ENCODE peak calls at places on chromosomes 3 and 15, in four cellular contexts. One of them, this sample, is unnamed.

GRCh38 chr3:53718462-53718861 is 127.8 kb downstream of the CHDH start:
- DNase-seq in neuronal stem cell: no peak
- DNase-seq in effector memory CD8-positive, alpha-beta T cell: no peak
- DNase-seq in NCI-H345: no peak
- DNase-seq in this sample: no peak

GRCh38 chr3:98612587-98612986 is 19.2 kb upstream of the CPOX start:
- DNase-seq in neuronal stem cell: no peak
- DNase-seq in effector memory CD8-positive, alpha-beta T cell: no peak
- DNase-seq in NCI-H345: no peak
- DNase-seq in this sample: no peak

GRCh38 chr3:133040696-133041523 is 2.7 kb downstream of the TMEM108 start:
- DNase-seq in neuronal stem cell: peak
- DNase-seq in effector memory CD8-positive, alpha-beta T cell: no peak
- DNase-seq in NCI-H345: peak
- DNase-seq in this sample: no peak

GRCh38 chr15:99279783-99280307 is 28.6 kb downstream of the LRRC28 start:
- DNase-seq in neuronal stem cell: no peak
- DNase-seq in effector memory CD8-positive, alpha-beta T cell: no peak
- DNase-seq in NCI-H345: no peak
- DNase-seq in this sample: no peak

GRCh38 chr3:114902691-114903101 is 244.4 kb downstream of the ZBTB20 start:
- DNase-seq in neuronal stem cell: peak
- DNase-seq in effector memory CD8-positive, alpha-beta T cell: no peak
- DNase-seq in NCI-H345: no peak
- DNase-seq in this sample: no peak

GRCh38 chr3:27357665-27358258 is 11.4 kb downstream of the NEK10 start:
- DNase-seq in neuronal stem cell: peak
- DNase-seq in effector memory CD8-positive, alpha-beta T cell: peak
- DNase-seq in NCI-H345: peak
- DNase-seq in this sample: peak

GRCh38 chr3:187833799-187834578 is 88.7 kb upstream of the BCL6 start:
- DNase-seq in neuronal stem cell: no peak
- DNase-seq in effector memory CD8-positive, alpha-beta T cell: no peak
- DNase-seq in NCI-H345: no peak
- DNase-seq in this sample: no peak

GRCh38 chr3:157147099-157147803 is 12.7 kb downstream of the CCNL1 start:
- DNase-seq in neuronal stem cell: no peak
- DNase-seq in effector memory CD8-positive, alpha-beta T cell: no peak
- DNase-seq in NCI-H345: no peak
- DNase-seq in this sample: no peak

GRCh38 chr3:46965151-46965550 is 11.4 kb downstream of the CCDC12 start:
- DNase-seq in neuronal stem cell: no peak
- DNase-seq in effector memory CD8-positive, alpha-beta T cell: no peak
- DNase-seq in NCI-H345: no peak
- DNase-seq in this sample: no peak

GRCh38 chr3:192128922-192129321 is 598.4 kb downstream of the FGF12 start:
- DNase-seq in neuronal stem cell: no peak
- DNase-seq in effector memory CD8-positive, alpha-beta T cell: no peak
- DNase-seq in NCI-H345: peak
- DNase-seq in this sample: no peak

GRCh38 chr3:187016639-187017345 is 86.5 kb downstream of the ST6GAL1 start:
- DNase-seq in neuronal stem cell: no peak
- DNase-seq in effector memory CD8-positive, alpha-beta T cell: no peak
- DNase-seq in NCI-H345: no peak
- DNase-seq in this sample: no peak

GRCh38 chr3:188780188-188781147 is 391.3 kb upstream of the TPRG1 start:
- DNase-seq in neuronal stem cell: no peak
- DNase-seq in effector memory CD8-positive, alpha-beta T cell: no peak
- DNase-seq in NCI-H345: no peak
- DNase-seq in this sample: no peak

GRCh38 chr3:122067588-122068240 is 12.6 kb downstream of the CD86 start:
- DNase-seq in neuronal stem cell: no peak
- DNase-seq in effector memory CD8-positive, alpha-beta T cell: no peak
- DNase-seq in NCI-H345: no peak
- DNase-seq in this sample: no peak

GRCh38 chr15:57591237-57591821 is 375 bp upstream of the MYZAP start:
- DNase-seq in neuronal stem cell: no peak
- DNase-seq in effector memory CD8-positive, alpha-beta T cell: no peak
- DNase-seq in NCI-H345: no peak
- DNase-seq in this sample: no peak

GRCh38 chr15:85709250-85709649 is 85.5 kb downstream of the KLHL25 start:
- DNase-seq in neuronal stem cell: no peak
- DNase-seq in effector memory CD8-positive, alpha-beta T cell: no peak
- DNase-seq in NCI-H345: no peak
- DNase-seq in this sample: no peak

GRCh38 chr15:42694398-42694797 is 42.5 kb downstream of the CDAN1 start:
- DNase-seq in neuronal stem cell: no peak
- DNase-seq in effector memory CD8-positive, alpha-beta T cell: no peak
- DNase-seq in NCI-H345: no peak
- DNase-seq in this sample: no peak

GRCh38 chr3:35639251-35640185 is at the start of gene ARPP21:
- DNase-seq in neuronal stem cell: peak
- DNase-seq in effector memory CD8-positive, alpha-beta T cell: no peak
- DNase-seq in NCI-H345: peak
- DNase-seq in this sample: peak

GRCh38 chr15:88878720-88879184 is 16.6 kb downstream of the HAPLN3 start:
- DNase-seq in neuronal stem cell: peak
- DNase-seq in effector memory CD8-positive, alpha-beta T cell: no peak
- DNase-seq in NCI-H345: peak
- DNase-seq in this sample: peak

GRCh38 chr15:39946862-39947261 is 12.9 kb downstream of the EIF2AK4 start:
- DNase-seq in neuronal stem cell: no peak
- DNase-seq in effector memory CD8-positive, alpha-beta T cell: no peak
- DNase-seq in NCI-H345: no peak
- DNase-seq in this sample: no peak

GRCh38 chr15:80679805-80680175 is 15.3 kb upstream of the ABHD17C start:
- DNase-seq in neuronal stem cell: no peak
- DNase-seq in effector memory CD8-positive, alpha-beta T cell: no peak
- DNase-seq in NCI-H345: no peak
- DNase-seq in this sample: no peak

GRCh38 chr3:53040361-53040820 is 5.5 kb downstream of the SFMBT1 start:
- DNase-seq in neuronal stem cell: no peak
- DNase-seq in effector memory CD8-positive, alpha-beta T cell: no peak
- DNase-seq in NCI-H345: no peak
- DNase-seq in this sample: no peak

GRCh38 chr3:126419886-126420786 is 25.4 kb downstream of the CFAP100 start:
- DNase-seq in neuronal stem cell: no peak
- DNase-seq in effector memory CD8-positive, alpha-beta T cell: no peak
- DNase-seq in NCI-H345: no peak
- DNase-seq in this sample: no peak

GRCh38 chr3:56413911-56414310 is 54.4 kb downstream of the ERC2 start:
- DNase-seq in neuronal stem cell: no peak
- DNase-seq in effector memory CD8-positive, alpha-beta T cell: no peak
- DNase-seq in NCI-H345: no peak
- DNase-seq in this sample: no peak

GRCh38 chr3:134978658-134979057 is 183.6 kb downstream of the EPHB1 start:
- DNase-seq in neuronal stem cell: no peak
- DNase-seq in effector memory CD8-positive, alpha-beta T cell: no peak
- DNase-seq in NCI-H345: no peak
- DNase-seq in this sample: no peak

GRCh38 chr3:197882580-197882979 is 67.4 kb upstream of the RPL35A start:
- DNase-seq in neuronal stem cell: no peak
- DNase-seq in effector memory CD8-positive, alpha-beta T cell: no peak
- DNase-seq in NCI-H345: no peak
- DNase-seq in this sample: no peak

GRCh38 chr3:53109190-53109589 is 21.0 kb downstream of the RFT1 start:
- DNase-seq in neuronal stem cell: no peak
- DNase-seq in effector memory CD8-positive, alpha-beta T cell: no peak
- DNase-seq in NCI-H345: no peak
- DNase-seq in this sample: no peak

GRCh38 chr15:36278219-36278618 is 301.2 kb upstream of the CDIN1 start:
- DNase-seq in neuronal stem cell: no peak
- DNase-seq in effector memory CD8-positive, alpha-beta T cell: no peak
- DNase-seq in NCI-H345: no peak
- DNase-seq in this sample: no peak

GRCh38 chr3:20878676-20879075 is 692.7 kb upstream of the SGO1 start:
- DNase-seq in neuronal stem cell: no peak
- DNase-seq in effector memory CD8-positive, alpha-beta T cell: no peak
- DNase-seq in NCI-H345: no peak
- DNase-seq in this sample: no peak

GRCh38 chr3:120153294-120153693 is 59.0 kb upstream of the GSK3B start:
- DNase-seq in neuronal stem cell: no peak
- DNase-seq in effector memory CD8-positive, alpha-beta T cell: no peak
- DNase-seq in NCI-H345: no peak
- DNase-seq in this sample: no peak

GRCh38 chr3:119184808-119185690 is 11.7 kb downstream of the UPK1B start:
- DNase-seq in neuronal stem cell: no peak
- DNase-seq in effector memory CD8-positive, alpha-beta T cell: no peak
- DNase-seq in NCI-H345: no peak
- DNase-seq in this sample: no peak

GRCh38 chr3:109154989-109155388 is 18.5 kb downstream of the C3orf85 start:
- DNase-seq in neuronal stem cell: no peak
- DNase-seq in effector memory CD8-positive, alpha-beta T cell: no peak
- DNase-seq in NCI-H345: no peak
- DNase-seq in this sample: no peak

GRCh38 chr3:112651516-112651915 is 10.6 kb upstream of the CCDC80 start:
- DNase-seq in neuronal stem cell: no peak
- DNase-seq in effector memory CD8-positive, alpha-beta T cell: no peak
- DNase-seq in NCI-H345: no peak
- DNase-seq in this sample: no peak

GRCh38 chr3:141949394-141949793 is 73.0 kb downstream of the ATP1B3 start:
- DNase-seq in neuronal stem cell: no peak
- DNase-seq in effector memory CD8-positive, alpha-beta T cell: no peak
- DNase-seq in NCI-H345: no peak
- DNase-seq in this sample: no peak

GRCh38 chr3:42590989-42591756 is 513 bp downstream of the SS18L2 start:
- DNase-seq in neuronal stem cell: no peak
- DNase-seq in effector memory CD8-positive, alpha-beta T cell: no peak
- DNase-seq in NCI-H345: no peak
- DNase-seq in this sample: no peak

GRCh38 chr3:142636664-142637063 is 40.5 kb downstream of the PLS1 start:
- DNase-seq in neuronal stem cell: no peak
- DNase-seq in effector memory CD8-positive, alpha-beta T cell: no peak
- DNase-seq in NCI-H345: no peak
- DNase-seq in this sample: no peak

GRCh38 chr3:117706037-117706436 is 996.5 kb downstream of the TUSC7 start:
- DNase-seq in neuronal stem cell: no peak
- DNase-seq in effector memory CD8-positive, alpha-beta T cell: no peak
- DNase-seq in NCI-H345: no peak
- DNase-seq in this sample: no peak

GRCh38 chr3:146163584-146163983 is 2.6 kb upstream of the PLOD2 start:
- DNase-seq in neuronal stem cell: no peak
- DNase-seq in effector memory CD8-positive, alpha-beta T cell: no peak
- DNase-seq in NCI-H345: no peak
- DNase-seq in this sample: no peak

GRCh38 chr15:66886686-66887273 is 178.6 kb upstream of the SMAD3 start:
- DNase-seq in neuronal stem cell: no peak
- DNase-seq in effector memory CD8-positive, alpha-beta T cell: no peak
- DNase-seq in NCI-H345: no peak
- DNase-seq in this sample: no peak